ENCODE peak calls at places on chromosomes 4 and X, in five cellular contexts. F is gastrocnemius medialis, D is right atrium auricular region, U is HepG2, H is neural progenitor cell. E is an unnamed sample.
A peak's percentile ranks its signal among the peaks of the same experiment; 100 is the strongest.

GRCh38 chr4:40825014-40825838 is 75.5 kb downstream of the NSUN7 start:
- DNase-seq in F (no peak), U (no peak), H (no peak), D (no peak), E (no peak)

GRCh38 chrX:133171962-133172708 is 46.0 kb downstream of the TFDP3 start:
- DNase-seq in H (peak; percentile 16), D (no peak), U (no peak), F (no peak), E (no peak)

GRCh38 chr4:183197140-183197539 is 98.1 kb downstream of the WWC2 start:
- DNase-seq in H (no peak), F (no peak), U (no peak), D (no peak), E (no peak)

GRCh38 chr4:116005806-116006088 is 892.3 kb upstream of the NDST4 start:
- DNase-seq in F (no peak), D (no peak), H (no peak), U (no peak), E (no peak)

GRCh38 chr4:56026596-56026995 is 77.9 kb downstream of the CEP135 start:
- DNase-seq in F (no peak), U (no peak), H (no peak), D (no peak), E (no peak)

GRCh38 chrX:45781901-45782553 is 581.4 kb upstream of the DIPK2B start:
- DNase-seq in D (no peak), F (no peak), H (peak; percentile 16), U (peak; percentile 15), E (no peak)

GRCh38 chrX:63656871-63657580 is 128.0 kb downstream of the ARHGEF9 start:
- DNase-seq in F (no peak), H (no peak), D (no peak), U (no peak), E (no peak)

GRCh38 chr4:74056114-74056857 is 17.8 kb upstream of the CXCL3 start:
- DNase-seq in F (no peak), H (no peak), D (no peak), U (no peak), E (no peak)

GRCh38 chrX:41695464-41695863 is 6.7 kb downstream of the GPR34 start:
- DNase-seq in F (no peak), U (no peak), H (no peak), D (no peak), E (no peak)

GRCh38 chr4:30402276-30402675 is 317.9 kb upstream of the PCDH7 start:
- DNase-seq in F (no peak), D (no peak), U (no peak), H (no peak), E (no peak)

GRCh38 chr4:23888421-23889319 is 1.2 kb downstream of the PPARGC1A start:
- DNase-seq in U (peak; percentile 18), D (no peak), H (peak; percentile 29), F (peak; percentile 48), E (no peak)

GRCh38 chr4:37758226-37758625 is 68.3 kb upstream of the PGM2 start:
- DNase-seq in F (no peak), H (no peak), U (peak; percentile 44), D (peak; percentile 65), E (no peak)

GRCh38 chrX:9665113-9665512 is 100.5 kb downstream of the GPR143 start:
- DNase-seq in U (no peak), D (no peak), F (no peak), H (no peak), E (no peak)

GRCh38 chr4:96833831-96834230 is 993.9 kb downstream of the PDHA2 start:
- DNase-seq in U (no peak), D (no peak), F (no peak), H (no peak), E (no peak)

GRCh38 chrX:97639526-97639925 is 755.8 kb downstream of the RPA4 start:
- DNase-seq in H (peak; percentile 93), F (no peak), U (no peak), D (no peak), E (no peak)

GRCh38 chr4:40185830-40186664 is 10.8 kb upstream of the RHOH start:
- DNase-seq in U (no peak), H (no peak), F (no peak), D (no peak), E (no peak)

GRCh38 chrX:39335447-39336235 is 534.4 kb downstream of the MID1IP1 start:
- DNase-seq in H (no peak), F (peak; percentile 17), U (no peak), D (no peak), E (no peak)

GRCh38 chr4:75696036-75696435 is 22.8 kb upstream of the G3BP2 start:
- DNase-seq in F (no peak), D (no peak), H (no peak), U (no peak), E (no peak)

GRCh38 chr4:106315968-106316772 is at the start of the genes AIMP1 and TBCK:
- DNase-seq in F (peak; percentile 86), U (peak; percentile 88), H (peak; percentile 93), D (peak; percentile 92), E (no peak)

GRCh38 chr4:106316773-106317409 is 541 bp downstream of the AIMP1 start:
- DNase-seq in F (no peak), D (no peak), U (no peak), H (peak; percentile 2), E (no peak)

GRCh38 chr4:106318511-106318910 is 2.2 kb downstream of the AIMP1 start:
- DNase-seq in D (no peak), H (no peak), U (no peak), F (no peak), E (no peak)

GRCh38 chr4:106315476-106315967 is 487 bp downstream of the TBCK start:
- DNase-seq in H (peak; percentile 2), D (no peak), U (peak; percentile 39), F (no peak), E (no peak)

DNA sequence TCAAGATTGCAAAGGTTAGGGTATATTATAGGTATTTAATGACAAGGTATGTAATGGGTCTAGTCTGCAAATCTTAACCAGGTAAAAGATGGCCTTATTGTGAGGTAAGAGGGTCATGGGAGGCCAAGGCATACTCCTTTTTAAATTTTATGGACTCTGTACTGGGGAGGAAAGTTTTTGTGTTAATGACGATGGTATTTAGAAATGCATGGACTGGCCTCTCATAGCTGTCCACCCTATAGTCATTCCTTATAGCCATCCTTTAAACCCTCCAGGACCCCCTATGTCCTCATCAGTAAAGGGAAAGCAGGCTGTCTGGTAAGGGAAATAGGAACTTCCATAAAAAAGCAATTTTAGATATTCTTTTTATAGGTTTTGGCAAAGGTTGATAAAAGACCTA is 1.5 kb downstream of the AIMP1 start:
- DNase-seq in U (no peak), D (no peak), F (no peak), H (no peak), E (no peak)
- H3K4me3 ChIP-seq in U (peak overlapping the region; percentile 89), D (no peak overlapping the region), F (peak overlapping the region; percentile 89), H (peak overlapping the region; percentile 86), E (peak overlapping the region; percentile 73)

GRCh38 chr4:118920247-118920646 is 31.6 kb downstream of the SYNPO2 start:
- DNase-seq in D (no peak), F (no peak), U (no peak), H (no peak), E (no peak)
- H3K27ac ChIP-seq in D (peak overlapping the region; percentile 59), F (peak overlapping the region; percentile 43), U (no peak overlapping the region), H (no peak overlapping the region), E (peak overlapping the region; percentile 15)

GRCh38 chr4:76753814-76754213 is 144.1 kb downstream of the SOWAHB start:
- DNase-seq in F (no peak), U (no peak), H (no peak), D (no peak), E (no peak)

GRCh38 chr4:76757418-76757910 is 140.5 kb downstream of the SOWAHB start:
- DNase-seq in F (no peak), H (no peak), D (no peak), U (no peak), E (no peak)

GRCh38 chr4:76756416-76756815 is 141.5 kb downstream of the SOWAHB start:
- DNase-seq in U (no peak), H (no peak), F (no peak), D (no peak), E (no peak)

GRCh38 chr4:76754439-76754838 is 143.5 kb downstream of the SOWAHB start:
- DNase-seq in U (no peak), D (no peak), H (no peak), F (no peak), E (no peak)

DNA sequence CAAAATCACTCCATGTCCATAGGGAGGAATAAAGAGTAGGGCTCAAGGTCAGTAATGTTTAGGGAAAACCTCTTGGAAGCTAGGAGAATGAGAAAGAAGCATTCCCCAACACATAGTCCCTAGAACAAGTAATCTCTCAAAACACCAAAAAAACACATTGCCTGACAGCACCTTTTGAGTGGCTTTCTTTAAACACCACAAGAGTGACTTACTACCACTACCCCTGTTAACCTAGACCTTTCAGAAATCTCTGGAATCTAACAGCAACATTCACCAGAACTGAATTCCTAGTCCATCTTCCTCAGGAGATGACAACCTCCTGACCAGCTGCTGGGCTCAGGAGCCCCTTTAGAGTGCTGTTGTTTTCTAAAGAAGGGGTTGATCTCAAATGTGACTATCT is 142.2 kb downstream of the SOWAHB start:
- DNase-seq in F (no peak), H (no peak), D (no peak), U (no peak), E (no peak)
- H3K4me1 ChIP-seq in F (no peaks in the 10 kb centered on the region), H (no peaks in the 10 kb centered on the region), D (no peaks in the 10 kb centered on the region), U (no peaks in the 10 kb centered on the region), E (peaks cover 29% of the 10 kb centered on the region)

DNA sequence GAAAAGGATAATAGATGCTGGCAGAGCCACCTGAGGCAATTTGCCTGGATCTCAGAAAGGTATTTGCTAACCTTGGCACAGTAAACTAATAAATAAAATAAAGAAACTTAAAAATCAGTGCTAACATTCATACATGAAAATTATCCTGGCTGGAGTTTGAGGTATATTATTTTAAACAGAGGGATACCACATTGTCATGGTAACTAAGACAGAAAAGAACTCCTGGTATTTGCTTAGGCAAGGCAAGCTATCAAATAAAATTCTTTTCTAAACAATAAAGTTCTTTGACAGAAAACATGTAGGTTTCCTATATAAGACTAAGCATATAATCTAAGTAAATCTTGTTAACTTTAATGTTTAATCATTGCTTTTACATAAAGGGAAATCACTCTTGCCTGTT is 218.8 kb downstream of the MAGEB17 start:
- DNase-seq in H (no peak), D (no peak), U (no peak), F (no peak), E (no peak)
- H3K4me3 ChIP-seq in H (no peak overlapping the region), D (no peak overlapping the region), U (no peak overlapping the region), F (no peak overlapping the region), E (no peak overlapping the region)

DNA sequence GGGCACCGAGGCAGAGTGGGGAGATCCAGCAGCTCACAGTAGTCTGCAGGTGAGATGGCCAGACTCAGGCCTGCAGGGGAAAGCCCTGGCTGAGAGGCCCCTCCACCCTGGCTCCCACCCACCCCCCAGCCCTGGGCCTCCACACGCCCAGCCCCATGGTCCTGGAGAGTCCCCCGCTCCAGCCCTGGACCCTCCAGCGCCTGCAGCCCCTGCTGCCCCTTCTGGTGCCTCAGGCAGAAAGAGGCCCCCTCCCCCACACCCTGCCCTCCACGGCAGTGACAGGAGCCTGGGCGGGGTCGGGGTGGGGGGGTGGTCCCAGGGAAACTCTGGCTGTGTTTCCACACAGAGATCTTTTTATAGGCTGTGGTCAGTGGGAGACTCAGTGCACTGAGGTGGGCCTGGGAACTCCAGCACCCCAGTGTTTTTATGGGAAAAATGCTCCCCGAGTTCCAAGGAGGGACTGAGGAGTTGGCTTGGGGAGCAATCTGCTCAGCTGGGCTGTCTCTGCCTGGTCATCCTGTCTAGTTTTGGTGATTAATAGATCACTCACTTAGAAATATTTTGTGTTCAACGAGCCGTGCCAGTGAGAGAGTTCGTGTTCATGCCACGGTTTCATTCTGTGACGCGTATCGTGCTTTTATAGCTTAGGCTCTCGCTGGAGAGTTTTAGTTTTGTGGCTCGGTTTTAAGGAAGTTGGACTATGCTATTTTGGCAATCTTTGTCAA is 53.1 kb upstream of the HGFAC start:
- DNase-seq in D (no peak), F (no peak), U (no peak), H (no peak), E (no peak)
- H3K27ac ChIP-seq in D (peak overlapping the region; percentile 70), F (peak overlapping the region; percentile 11), U (no peak overlapping the region), H (no peak overlapping the region), E (peak overlapping the region; percentile 87)